ENCODE peak calls at places on chromosomes 5 and 9, in six cellular contexts. K is A549, H is AG04449, N is GM23248, T is mammary epithelial cell, B is ovary. I is an unnamed sample.

GRCh38 chr9:3719286-3719685 is 193.5 kb upstream of the RFX3 start:
- DNase-seq in K (no peak), H (no peak), N (no peak), T (peak), B (no peak), I (peak)

GRCh38 chr9:129752915-129753724 is at the start of gene PTGES:
- DNase-seq in K (peak), H (no peak), N (peak), T (peak), B (peak), I (peak)

GRCh38 chr5:135318924-135319323 is 80.1 kb downstream of the MACROH2A1 start:
- DNase-seq in K (no peak), H (no peak), N (no peak), T (no peak), B (no peak), I (no peak)

GRCh38 chr9:121201738-121202533 is at the start of gene RAB14:
- DNase-seq in K (peak), H (peak), N (peak), T (peak), B (peak), I (peak)

GRCh38 chr9:105299190-105299854 is 54.9 kb downstream of the SLC44A1 start:
- DNase-seq in K (peak), H (peak), N (peak), T (peak), B (no peak), I (peak)

GRCh38 chr9:33419904-33420303 is 17.5 kb upstream of the AQP7 start:
- DNase-seq in K (no peak), H (no peak), N (no peak), T (no peak), B (no peak), I (no peak)

GRCh38 chr5:8568858-8569257 is 699.9 kb downstream of the MTRR start:
- DNase-seq in K (no peak), H (no peak), N (no peak), T (no peak), B (no peak), I (no peak)

GRCh38 chr5:154701181-154701580 is 54.0 kb upstream of the LARP1 start:
- DNase-seq in K (no peak), H (no peak), N (no peak), T (no peak), B (no peak), I (no peak)

GRCh38 chr5:132001647-132002561 is 9.6 kb downstream of the ACSL6 start:
- DNase-seq in K (no peak), H (no peak), N (peak), T (peak), B (no peak), I (no peak)

GRCh38 chr5:143495823-143496275 is 92.4 kb upstream of the NR3C1 start:
- DNase-seq in K (peak), H (no peak), N (peak), T (peak), B (no peak), I (peak)

GRCh38 chr9:98567540-98568233 is 141.0 kb downstream of the GABBR2 start:
- DNase-seq in K (no peak), H (no peak), N (no peak), T (no peak), B (no peak), I (no peak)

GRCh38 chr5:132211787-132212186 is 15.9 kb downstream of the P4HA2 start:
- DNase-seq in K (no peak), H (no peak), N (no peak), T (no peak), B (no peak), I (no peak)

GRCh38 chr5:138469540-138470321 is 4.5 kb downstream of the EGR1 start:
- DNase-seq in K (peak), H (peak), N (peak), T (peak), B (no peak), I (peak)

GRCh38 chr9:114507726-114508125 is 2.5 kb upstream of the WHRN start:
- DNase-seq in K (no peak), H (no peak), N (peak), T (peak), B (no peak), I (peak)

GRCh38 chr9:23754551-23754950 is 71.5 kb downstream of the ELAVL2 start:
- DNase-seq in K (no peak), H (no peak), N (no peak), T (peak), B (no peak), I (no peak)

GRCh38 chr5:108141676-108142075 is 240.2 kb downstream of the FBXL17 start:
- DNase-seq in K (no peak), H (no peak), N (no peak), T (peak), B (no peak), I (no peak)

GRCh38 chr9:100322954-100323536 is 29.7 kb downstream of the TEX10 start:
- DNase-seq in K (peak), H (no peak), N (peak), T (peak), B (no peak), I (peak)

GRCh38 chr5:114418546-114419388 is 56.9 kb downstream of the KCNN2 start:
- DNase-seq in K (no peak), H (no peak), N (no peak), T (no peak), B (no peak), I (no peak)

GRCh38 chr5:42912184-42912766 is 100.6 kb upstream of the SELENOP start:
- DNase-seq in K (peak), H (no peak), N (peak), T (peak), B (no peak), I (peak)

GRCh38 chr5:168654225-168654624 is 75.1 kb upstream of the PANK3 start:
- DNase-seq in K (no peak), H (peak), N (peak), T (no peak), B (peak), I (peak)

GRCh38 chr5:17223375-17224185 is 6.1 kb downstream of the BASP1 start:
- DNase-seq in K (no peak), H (no peak), N (no peak), T (no peak), B (no peak), I (no peak)

GRCh38 chr5:7207979-7208378 is 188.0 kb upstream of the ADCY2 start:
- DNase-seq in K (no peak), H (no peak), N (no peak), T (no peak), B (no peak), I (no peak)

GRCh38 chr5:68848086-68848485 is 245.7 kb upstream of the SLC30A5 start:
- DNase-seq in K (no peak), H (no peak), N (peak), T (peak), B (no peak), I (peak)

GRCh38 chr9:16864741-16865434 is 5.6 kb downstream of the BNC2 start:
- DNase-seq in K (no peak), H (no peak), N (peak), T (no peak), B (no peak), I (peak)

GRCh38 chr5:146565764-146566163 is 49.8 kb upstream of the GPR151 start:
- DNase-seq in K (peak), H (no peak), N (peak), T (peak), B (no peak), I (peak)

GRCh38 chr9:18786936-18787658 is 245.9 kb downstream of the SAXO1 start:
- DNase-seq in K (no peak), H (no peak), N (peak), T (no peak), B (no peak), I (peak)

GRCh38 chr5:93621340-93621872 is 38.4 kb downstream of the NR2F1 start:
- DNase-seq in K (peak), H (no peak), N (no peak), T (peak), B (peak), I (peak)

GRCh38 chr5:78778538-78778937 is 130.0 kb upstream of the LHFPL2 start:
- DNase-seq in K (no peak), H (no peak), N (peak), T (no peak), B (no peak), I (peak)

GRCh38 chr5:32714836-32715235 is 3.7 kb downstream of the NPR3 start:
- DNase-seq in K (no peak), H (no peak), N (peak), T (no peak), B (no peak), I (no peak)

GRCh38 chr5:172288465-172288864 is 4.9 kb upstream of the UBTD2 start:
- DNase-seq in K (no peak), H (no peak), N (peak), T (no peak), B (no peak), I (no peak)

GRCh38 chr9:72675586-72675985 is 154.2 kb downstream of the TMC1 start:
- DNase-seq in K (no peak), H (no peak), N (peak), T (peak), B (no peak), I (peak)

GRCh38 chr9:117414906-117415583 is at the start of gene ASTN2:
- DNase-seq in K (no peak), H (no peak), N (no peak), T (no peak), B (no peak), I (no peak)

GRCh38 chr9:109971226-109971625 is 191.2 kb downstream of the PALM2AKAP2 start:
- DNase-seq in K (no peak), H (no peak), N (no peak), T (peak), B (no peak), I (no peak)

GRCh38 chr5:60086583-60086982 is 193.1 kb upstream of the PDE4D start:
- DNase-seq in K (no peak), H (no peak), N (no peak), T (no peak), B (no peak), I (no peak)

GRCh38 chr9:14405176-14405575 is 91.2 kb upstream of the NFIB start:
- DNase-seq in K (no peak), H (no peak), N (no peak), T (no peak), B (no peak), I (no peak)

DNA sequence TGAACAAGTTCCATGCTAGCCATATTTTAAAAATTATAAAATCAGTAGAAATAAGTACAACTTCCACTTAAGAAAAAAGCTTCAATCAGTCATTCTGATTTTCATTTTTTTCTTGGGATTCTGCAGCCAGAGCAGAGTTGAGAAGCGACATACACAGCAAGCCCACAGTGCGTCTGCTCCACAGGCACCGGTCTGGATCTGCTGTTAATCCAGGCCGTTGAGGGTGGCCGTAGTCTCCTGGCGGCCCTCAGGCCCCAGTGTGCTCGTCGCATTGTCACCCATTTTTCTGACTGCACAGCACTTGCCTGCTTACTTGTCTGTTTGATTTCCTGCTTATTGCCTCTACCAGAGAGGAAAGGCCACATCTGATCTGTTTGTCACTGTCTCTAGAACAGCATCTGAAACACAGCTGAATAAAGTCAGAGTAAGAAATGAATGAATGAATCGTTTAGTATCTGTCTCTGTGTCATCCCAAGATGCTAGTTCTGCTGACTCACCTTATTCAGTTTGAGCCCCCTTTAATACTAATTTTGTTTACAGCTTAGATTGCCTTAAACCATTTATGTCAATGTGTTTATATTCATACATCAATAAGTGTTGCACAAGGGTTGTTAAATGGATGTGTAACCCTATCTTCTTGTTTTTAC is 11.6 kb upstream of the ASPN start:
- DNase-seq in K (no peak), H (no peak), N (no peak), T (no peak), B (no peak), I (no peak)
- H3K4me3 ChIP-seq in K (no peak), H (no peak), N (no peak), T (no peak), B (no peak), I (no peak)

GRCh38 chr9:107674937-107675277 is 185.3 kb upstream of the KLF4 start:
- DNase-seq in K (no peak), H (no peak), N (peak), T (no peak), B (no peak), I (peak)
- H3K4me3 ChIP-seq in K (no peak), H (no peak), N (no peak), T (no peak), B (no peak), I (no peak)

DNA sequence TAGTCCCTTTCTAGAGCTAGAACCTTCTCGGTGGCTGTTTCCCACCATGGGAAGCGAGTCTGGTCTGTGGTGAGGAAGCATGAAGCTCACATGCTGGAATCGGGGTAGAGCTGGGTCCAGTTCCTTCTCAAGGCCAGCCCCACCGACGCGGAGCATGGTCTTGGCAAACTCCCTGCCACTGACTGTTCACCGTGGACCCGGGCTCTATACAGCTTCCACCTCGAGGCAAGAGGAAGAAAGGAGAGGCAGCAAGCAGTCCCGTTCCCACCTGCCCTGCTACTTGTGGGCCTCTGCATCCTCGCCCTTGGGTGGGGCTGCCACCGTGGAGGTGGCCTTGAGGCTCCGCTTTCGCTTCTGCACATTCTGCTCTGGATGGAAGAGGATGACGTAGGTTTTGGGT is 13.7 kb downstream of the GRM6 start:
- DNase-seq in K (no peak), H (no peak), N (no peak), T (no peak), B (no peak), I (no peak)
- H3K4me3 ChIP-seq in K (no peak), H (no peak), N (no peak), T (no peak), B (no peak), I (no peak)

GRCh38 chr9:128685022-128685332 is 4.0 kb upstream of the SET start:
- DNase-seq in K (no peak), H (no peak), N (no peak), T (no peak), B (no peak), I (no peak)

GRCh38 chr9:128684325-128685021 is 4.5 kb upstream of the SET start:
- DNase-seq in K (peak), H (no peak), N (peak), T (peak), B (peak), I (peak)

GRCh38 chr9:128687453-128687852 is 1.6 kb upstream of the SET start:
- DNase-seq in K (no peak), H (no peak), N (no peak), T (no peak), B (no peak), I (no peak)

GRCh38 chr9:128684065-128684324 is 5.0 kb upstream of the SET start:
- DNase-seq in K (no peak), H (no peak), N (no peak), T (no peak), B (no peak), I (no peak)

DNA sequence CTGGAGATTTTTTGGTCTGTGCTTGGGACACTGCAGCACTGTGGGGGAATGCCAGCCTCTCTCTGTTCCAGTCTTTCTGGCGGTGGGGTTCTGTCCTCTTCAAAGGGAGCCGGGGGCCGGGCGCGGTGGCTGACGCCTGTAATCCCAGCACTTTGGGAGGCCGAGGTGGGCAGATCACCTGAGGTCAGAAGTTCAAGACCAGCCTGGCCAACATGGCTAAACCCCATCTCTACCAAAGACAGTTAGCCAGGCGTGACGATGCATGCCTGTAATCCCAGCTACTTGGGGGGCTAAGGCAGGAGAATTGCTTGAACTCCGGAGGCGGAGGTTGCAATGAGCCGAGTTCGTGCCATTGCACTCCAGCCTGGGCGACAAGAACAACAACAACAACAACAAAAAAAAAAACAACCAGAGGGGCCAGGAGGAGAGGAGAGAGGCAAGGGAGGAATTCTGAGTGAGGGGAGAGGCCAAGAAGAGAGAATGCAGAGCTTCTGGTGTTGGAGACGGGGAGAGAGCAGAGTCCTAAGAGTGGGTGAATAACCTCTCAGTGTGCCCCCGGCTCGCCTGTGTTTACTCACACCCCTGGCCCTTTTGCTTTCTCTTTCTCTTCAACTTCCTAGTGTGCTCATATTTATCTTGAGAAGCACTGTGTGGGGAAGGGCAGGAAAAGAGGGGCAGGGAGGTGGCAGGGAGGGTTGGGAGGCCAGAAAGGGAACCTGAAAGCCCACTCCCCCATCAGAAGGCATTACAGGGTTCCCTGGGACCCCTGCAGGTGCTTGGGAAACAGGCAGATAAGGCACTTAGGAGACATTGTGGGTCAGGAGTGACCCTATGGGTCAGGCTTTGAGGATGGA is 3.2 kb upstream of the SET start:
- DNase-seq in K (no peak), H (no peak), N (no peak), T (no peak), B (no peak), I (no peak)
- H3K4me3 ChIP-seq in K (no peak), H (no peak), N (no peak), T (peak), B (no peak), I (no peak)

GRCh38 chr9:133130721-133131244 is 9.7 kb upstream of the RALGDS start:
- DNase-seq in K (no peak), H (no peak), N (no peak), T (no peak), B (no peak), I (no peak)
- H3K4me3 ChIP-seq in K (no peak), H (no peak), N (no peak), T (no peak), B (no peak), I (no peak)

GRCh38 chr9:12955510-12956163 is 180.8 kb downstream of the LURAP1L start:
- DNase-seq in K (no peak), H (no peak), N (no peak), T (no peak), B (no peak), I (no peak)
- H3K4me3 ChIP-seq in K (no peak), H (no peak), N (no peak), T (no peak), B (no peak), I (no peak)

GRCh38 chr9:135188681-135189151 is 101.2 kb downstream of the OLFM1 start:
- DNase-seq in K (no peak), H (no peak), N (no peak), T (no peak), B (no peak), I (no peak)
- H3K4me3 ChIP-seq in K (no peak), H (no peak), N (no peak), T (no peak), B (no peak), I (no peak)

GRCh38 chr9:123739902-123740301 is 190.0 kb downstream of the DENND1A start:
- DNase-seq in K (no peak), H (no peak), N (no peak), T (no peak), B (no peak), I (no peak)

GRCh38 chr9:123738664-123739063 is 191.3 kb downstream of the DENND1A start:
- DNase-seq in K (no peak), H (no peak), N (no peak), T (no peak), B (no peak), I (no peak)

GRCh38 chr9:123742009-123742767 is 187.7 kb downstream of the DENND1A start:
- DNase-seq in K (no peak), H (no peak), N (no peak), T (no peak), B (peak), I (peak)

GRCh38 chr9:123741214-123741613 is 188.7 kb downstream of the DENND1A start:
- DNase-seq in K (no peak), H (no peak), N (no peak), T (no peak), B (no peak), I (no peak)

DNA sequence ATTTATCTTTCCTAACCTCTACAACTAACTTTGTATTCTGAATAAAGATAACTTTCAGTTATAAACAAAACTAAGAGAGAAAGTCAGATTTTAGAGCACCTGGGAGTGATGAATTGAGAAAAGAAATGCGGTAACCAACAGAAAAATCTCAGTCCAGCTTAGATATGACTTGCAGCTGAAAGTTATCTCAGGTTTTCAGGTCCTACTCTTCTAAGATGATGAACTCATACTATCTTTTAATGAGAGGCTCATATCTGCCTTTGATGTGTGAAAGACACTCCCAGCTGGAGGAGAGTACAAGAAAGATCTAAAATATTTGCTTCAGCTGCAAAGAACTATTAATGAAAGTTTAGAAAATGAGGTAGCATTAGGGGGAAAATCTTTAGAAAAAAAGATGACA is 190.5 kb downstream of the DENND1A start:
- DNase-seq in K (no peak), H (no peak), N (no peak), T (no peak), B (no peak), I (no peak)
- H3K4me3 ChIP-seq in K (no peak), H (no peak), N (no peak), T (no peak), B (no peak), I (no peak)

GRCh38 chr5:147830035-147830434 is 1.4 kb downstream of the SPINK1 start:
- DNase-seq in K (no peak), H (no peak), N (no peak), T (no peak), B (no peak), I (no peak)
- H3K4me3 ChIP-seq in K (no peak), H (no peak), N (no peak), T (no peak), B (no peak), I (no peak)

I was measured in fibroblast of mammary gland.